ENCODE peak calls at places on chromosomes 11 and 22, in four cellular contexts. K is CD4-positive, alpha-beta T cell; P is A549; T is PC-3. Z is an unnamed sample.

GRCh38 chr11:65894034-65894591 is 3.6 kb downstream of the CCDC85B start:
- DNase-seq in P (no peak), T (peak; percentile 37), K (no peak), Z (no peak)

GRCh38 chr11:99865951-99866350 is 821.1 kb upstream of the ARHGAP42 start:
- DNase-seq in P (no peak), K (no peak), T (no peak), Z (no peak)

GRCh38 chr22:50572965-50573364 is 5.3 kb downstream of the CPT1B start:
- DNase-seq in K (no peak), P (no peak), T (no peak), Z (no peak)

GRCh38 chr22:47011131-47011854 is 248.8 kb downstream of the TBC1D22A start:
- DNase-seq in P (no peak), K (no peak), T (no peak), Z (no peak)

GRCh38 chr11:58787903-58788302 is 56.2 kb upstream of the GLYAT start:
- DNase-seq in K (no peak), P (no peak), T (peak; percentile 80), Z (no peak)

GRCh38 chr11:124625504-124626168 is 3.0 kb downstream of the TBRG1 start:
- DNase-seq in T (no peak), P (no peak), K (no peak), Z (no peak)

GRCh38 chr11:114316980-114317675 is 20.9 kb downstream of the NNMT start:
- DNase-seq in T (no peak), K (no peak), P (no peak), Z (no peak)

GRCh38 chr11:120023120-120023519 is 114.8 kb downstream of the TRIM29 start:
- DNase-seq in K (no peak), P (no peak), T (no peak), Z (no peak)

GRCh38 chr11:77851513-77851912 is 30.6 kb downstream of the AAMDC start:
- DNase-seq in K (no peak), P (no peak), T (no peak), Z (no peak)

GRCh38 chr22:29012923-29013322 is 48.7 kb downstream of the C22orf31 start:
- DNase-seq in P (no peak), T (no peak), K (no peak), Z (no peak)

GRCh38 chr22:29011868-29012428 is 49.7 kb downstream of the C22orf31 start:
- DNase-seq in T (no peak), K (no peak), P (no peak), Z (no peak)

GRCh38 chr22:29009148-29009547 is 52.5 kb downstream of the C22orf31 start:
- DNase-seq in K (no peak), T (no peak), P (no peak), Z (no peak)

GRCh38 chr22:29014301-29014700 is 47.3 kb downstream of the C22orf31 start:
- DNase-seq in K (no peak), P (no peak), T (no peak), Z (no peak)

DNA sequence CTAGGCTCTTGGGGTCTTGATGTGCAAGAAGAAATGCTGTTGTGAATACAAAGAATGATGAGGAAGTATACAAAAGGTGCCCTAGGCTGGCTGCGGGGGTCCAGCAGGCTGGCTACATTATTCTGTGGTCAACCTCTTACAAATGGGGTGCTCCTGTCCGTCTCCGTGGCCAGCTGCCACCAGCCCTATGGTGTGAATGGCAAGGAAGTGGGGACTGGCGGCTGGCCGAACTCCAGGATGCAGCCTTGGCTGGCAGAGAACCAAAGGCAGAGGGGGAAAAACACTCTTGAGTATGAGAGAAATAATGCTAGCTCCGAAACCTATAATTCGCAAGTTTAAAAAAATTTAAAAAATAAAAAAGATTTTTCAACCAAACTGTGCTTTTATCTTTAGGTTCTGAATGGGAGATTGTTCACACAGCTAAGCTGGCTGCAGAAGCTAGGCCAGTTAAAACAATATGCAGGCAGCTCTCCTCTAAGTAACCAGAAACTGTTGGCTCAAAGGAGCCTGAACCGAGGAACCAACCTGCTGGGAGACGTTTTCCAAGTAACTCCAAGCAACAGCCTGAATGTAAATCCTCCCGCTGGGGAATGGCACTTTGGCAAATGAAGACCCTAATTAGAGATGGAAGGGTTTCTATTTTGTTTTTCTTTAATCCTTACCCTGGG is 50.3 kb downstream of the C22orf31 start:
- DNase-seq in P (no peak), K (no peak), T (no peak), Z (no peak)
- H3K27ac ChIP-seq in P (no peak overlapping the region), K (no peak overlapping the region), T (no peak overlapping the region), Z (no peak overlapping the region)

DNA sequence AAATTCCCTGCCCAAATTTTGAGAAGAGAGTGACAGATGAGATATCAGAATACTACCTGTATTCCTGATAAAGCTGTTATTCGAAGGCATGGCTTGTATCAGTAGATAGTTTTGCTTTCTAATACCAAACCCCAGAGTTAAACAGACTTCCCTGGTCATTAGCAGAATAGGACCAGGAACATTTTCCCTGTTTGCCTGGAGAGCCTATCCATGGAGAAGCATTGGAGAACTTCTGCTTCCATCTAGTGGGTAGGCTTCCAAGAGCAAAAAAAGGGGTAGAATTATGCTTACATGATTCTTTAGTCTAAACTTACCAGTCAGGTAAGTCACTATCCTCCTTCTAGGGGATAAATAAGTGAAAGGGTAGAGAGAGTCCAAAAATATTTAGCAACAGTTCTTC is 14.2 kb downstream of the PDE3B start:
- DNase-seq in T (no peak), P (no peak), K (no peak), Z (no peak)
- H3K27ac ChIP-seq in T (no peak overlapping the region), P (no peak overlapping the region), K (no peak overlapping the region), Z (no peak overlapping the region)

GRCh38 chr11:128522943-128523518 is 64.3 kb downstream of the ETS1 start:
- DNase-seq in P (no peak), T (no peak), K (no peak), Z (peak; percentile 80)

GRCh38 chr11:128522063-128522942 is 65.1 kb downstream of the ETS1 start:
- DNase-seq in T (peak; percentile 99), P (peak; percentile 87), K (peak; percentile 91), Z (peak; percentile 80)

GRCh38 chr11:128524172-128524571 is 63.2 kb downstream of the ETS1 start:
- DNase-seq in K (no peak), T (no peak), P (no peak), Z (no peak)

GRCh38 chr11:128521697-128522062 is 65.7 kb downstream of the ETS1 start:
- DNase-seq in K (no peak), T (no peak), P (no peak), Z (no peak)

DNA sequence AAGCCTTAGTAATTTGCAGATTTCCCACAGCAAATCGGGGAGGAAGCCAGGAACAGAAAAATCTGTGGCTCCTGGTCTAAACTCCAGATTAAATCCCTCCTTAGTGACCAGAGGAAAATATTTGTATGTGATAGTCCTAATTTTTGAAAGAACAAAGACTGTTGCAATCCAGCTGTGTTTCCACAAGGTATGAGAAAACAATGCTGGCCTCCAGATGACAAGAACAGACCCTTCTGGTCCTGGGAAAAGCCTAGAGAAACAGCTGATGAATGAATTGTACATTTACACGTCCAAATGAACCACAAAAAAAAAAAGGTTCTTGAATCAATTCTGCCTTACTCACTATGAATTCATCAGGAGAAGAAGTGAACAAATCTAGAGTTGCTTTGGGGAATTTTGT is 63.7 kb downstream of the ETS1 start:
- DNase-seq in K (no peak), T (peak; percentile 44), P (no peak), Z (no peak)
- H3K27ac ChIP-seq in K (peak overlapping the region; percentile 96), T (peak overlapping the region; percentile 90), P (peak overlapping the region; percentile 83), Z (peak overlapping the region; percentile 91)

GRCh38 chr22:42364641-42365336 is 67.4 kb downstream of the NFAM1 start:
- DNase-seq in P (no peak), T (no peak), K (no peak), Z (no peak)
- H3K27ac ChIP-seq in P (no peak overlapping the region), T (no peak overlapping the region), K (no peak overlapping the region), Z (no peak overlapping the region)

GRCh38 chr11:111694851-111695250 is 71.3 kb downstream of the PPP2R1B start:
- DNase-seq in T (no peak), P (peak; percentile 41), K (no peak), Z (no peak)
- H3K27ac ChIP-seq in T (no peak overlapping the region), P (no peak overlapping the region), K (no peak overlapping the region), Z (no peak overlapping the region)

GRCh38 chr11:130217632-130218031 is 58.0 kb downstream of the ST14 start:
- DNase-seq in P (no peak), K (no peak), T (no peak), Z (no peak)
- H3K27ac ChIP-seq in P (no peak overlapping the region), K (no peak overlapping the region), T (no peak overlapping the region), Z (no peak overlapping the region)

DNA sequence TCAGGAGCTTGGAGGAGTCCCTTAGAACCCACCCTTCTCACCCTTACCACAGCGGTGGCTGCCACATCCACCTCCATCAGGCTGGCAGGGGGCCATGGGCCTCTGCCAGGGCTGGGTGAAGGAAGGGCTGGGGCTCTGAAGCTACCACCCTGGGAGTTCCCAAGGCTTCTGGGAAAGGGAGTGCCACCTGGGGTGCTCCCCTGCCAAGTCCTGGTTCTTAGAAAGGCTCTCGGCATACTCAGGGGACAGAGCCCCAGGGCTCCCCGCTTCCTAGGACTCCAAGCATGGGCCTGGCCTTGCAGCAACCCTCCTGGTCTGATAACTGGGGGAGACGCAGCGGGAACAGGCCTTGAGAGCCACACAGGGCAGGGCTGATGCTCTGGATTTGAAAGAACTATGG is 438 bp upstream of the PLA2G3 start:
- DNase-seq in T (no peak), K (no peak), P (no peak), Z (no peak)
- H3K27ac ChIP-seq in T (no peak overlapping the region), K (no peak overlapping the region), P (no peak overlapping the region), Z (no peak overlapping the region)

GRCh38 chr11:75526192-75526541 is 426 bp upstream of the GDPD5 start:
- DNase-seq in T (no peak), K (no peak), P (no peak), Z (no peak)
- H3K27ac ChIP-seq in T (no peak overlapping the region), K (no peak overlapping the region), P (peak overlapping the region; percentile 95), Z (no peak overlapping the region)

GRCh38 chr22:44658371-44658953 is 43.5 kb upstream of the PRR5 start:
- DNase-seq in T (no peak), P (no peak), K (no peak), Z (no peak)
- H3K27ac ChIP-seq in T (no peak overlapping the region), P (no peak overlapping the region), K (no peak overlapping the region), Z (no peak overlapping the region)

GRCh38 chr22:38953091-38953490 is 4.3 kb upstream of the APOBEC3A start:
- DNase-seq in T (no peak), K (no peak), P (no peak), Z (no peak)

GRCh38 chr22:38954414-38955043 is 2.9 kb upstream of the APOBEC3A start:
- DNase-seq in K (no peak), T (no peak), P (no peak), Z (no peak)

GRCh38 chr22:38955250-38955775 is 2.1 kb upstream of the APOBEC3A start:
- DNase-seq in K (no peak), P (no peak), T (no peak), Z (no peak)

GRCh38 chr22:38952382-38952993 is 4.9 kb upstream of the APOBEC3A start:
- DNase-seq in P (no peak), K (no peak), T (no peak), Z (no peak)

GRCh38 chr22:38953577-38954413 is 3.6 kb upstream of the APOBEC3A start:
- DNase-seq in K (no peak), T (peak; percentile 6), P (peak; percentile 65), Z (no peak)
- H3K27ac ChIP-seq in K (no peak overlapping the region), T (no peak overlapping the region), P (no peak overlapping the region), Z (no peak overlapping the region)